ENCODE peak calls at places on chromosomes 16 and 17, in eight cellular contexts. F, W, U, M, O, E, N and R are unnamed samples.

GRCh38 chr16:66911112-66911511 is 7.6 kb downstream of the CDH16 start:
- DNase-seq in W (no peak), N (no peak), U (no peak), O (no peak), M (no peak), F (no peak), E (no peak), R (no peak)

GRCh38 chr17:61405047-61405685 is 5.5 kb downstream of the TBX2 start:
- DNase-seq in W (no peak), O (no peak), U (no peak), N (no peak), M (peak; percentile 70), E (no peak), F (peak; percentile 41), R (no peak)

GRCh38 chr17:45221997-45222272 is 250 bp downstream of the FMNL1 start:
- DNase-seq in O (no peak), W (no peak), F (no peak), E (no peak), M (no peak), N (no peak), U (no peak), R (no peak)

GRCh38 chr16:11852092-11852809 is 909 bp upstream of the RSL1D1 start:
- DNase-seq in U (peak; percentile 43), O (no peak), F (peak; percentile 37), E (no peak), N (no peak), W (peak; percentile 25), M (no peak), R (no peak)

GRCh38 chr17:58756246-58757161 is 850 bp downstream of the PPM1E start:
- DNase-seq in E (no peak), O (no peak), N (no peak), F (no peak), M (no peak), U (peak; percentile 14), W (no peak), R (no peak)

GRCh38 chr16:12679660-12680272 is 123.9 kb downstream of the CPPED1 start:
- DNase-seq in W (peak; percentile 8), F (peak; percentile 24), E (no peak), U (no peak), M (no peak), O (no peak), N (peak; percentile 58), R (no peak)

GRCh38 chr16:72796222-72796621 is 251.7 kb downstream of the ZFHX3 start:
- DNase-seq in N (no peak), M (no peak), W (no peak), F (no peak), E (no peak), U (no peak), O (no peak), R (no peak)

GRCh38 chr17:35890774-35891155 is 10.6 kb upstream of the CCL5 start:
- DNase-seq in O (no peak), W (no peak), M (no peak), F (no peak), U (no peak), N (no peak), E (no peak), R (no peak)

GRCh38 chr17:9098242-9098641 is 76.9 kb downstream of the NTN1 start:
- DNase-seq in E (no peak), U (no peak), M (peak; percentile 33), F (no peak), W (no peak), N (no peak), O (no peak), R (no peak)

GRCh38 chr17:10733666-10734065 is 3.8 kb upstream of the TMEM220 start:
- DNase-seq in W (no peak), E (no peak), F (no peak), M (no peak), N (no peak), U (no peak), O (no peak), R (no peak)

GRCh38 chr16:28534542-28535373 is 4.0 kb downstream of the NUPR1 start:
- DNase-seq in U (peak; percentile 80), N (no peak), M (peak; percentile 84), E (peak; percentile 31), W (peak; percentile 89), F (no peak), O (no peak), R (peak; percentile 61)

GRCh38 chr17:48219605-48220004 is 112.0 kb downstream of the SNX11 start:
- DNase-seq in W (no peak), M (no peak), U (no peak), E (no peak), F (no peak), N (no peak), O (no peak), R (no peak)

GRCh38 chr17:79340771-79341528 is 266.3 kb downstream of the ENGASE start:
- DNase-seq in M (no peak), F (no peak), N (no peak), U (no peak), O (no peak), W (no peak), E (peak; percentile 4), R (no peak)
- H3K4me3 ChIP-seq in M (no peak overlapping the region), F (no peak overlapping the region), N (no peak overlapping the region), U (no peak overlapping the region), O (no peak overlapping the region), W (no peak overlapping the region), E (no peak overlapping the region), R (no peak overlapping the region)

GRCh38 chr16:58026139-58026704 is 668 bp downstream of the MMP15 start:
- DNase-seq in W (peak; percentile 45), U (peak; percentile 64), E (no peak), M (no peak), N (peak; percentile 9), F (peak; percentile 17), O (no peak), R (no peak)

GRCh38 chr16:58025351-58026138 is at the start of gene MMP15:
- DNase-seq in N (peak; percentile 28), U (peak; percentile 70), O (no peak), M (peak; percentile 74), W (peak; percentile 58), F (peak; percentile 50), E (no peak), R (no peak)

GRCh38 chr16:58027341-58028167 is 2.0 kb downstream of the MMP15 start:
- DNase-seq in F (no peak), N (no peak), W (no peak), M (no peak), U (peak; percentile 34), E (no peak), O (no peak), R (no peak)

GRCh38 chr16:58028168-58028455 is 2.6 kb downstream of the MMP15 start:
- DNase-seq in N (no peak), F (no peak), M (no peak), U (no peak), E (no peak), O (no peak), W (no peak), R (no peak)

GRCh38 chr16:58026705-58027340 is 1.3 kb downstream of the MMP15 start:
- DNase-seq in W (no peak), O (no peak), E (no peak), M (no peak), U (no peak), N (no peak), F (no peak), R (no peak)
- TF ChIP-seq CTCF in W (no peak), O (no peak), E (no peak), M (no peak), U (no peak), N (no peak), F (no peak), R (no peak)

DNA sequence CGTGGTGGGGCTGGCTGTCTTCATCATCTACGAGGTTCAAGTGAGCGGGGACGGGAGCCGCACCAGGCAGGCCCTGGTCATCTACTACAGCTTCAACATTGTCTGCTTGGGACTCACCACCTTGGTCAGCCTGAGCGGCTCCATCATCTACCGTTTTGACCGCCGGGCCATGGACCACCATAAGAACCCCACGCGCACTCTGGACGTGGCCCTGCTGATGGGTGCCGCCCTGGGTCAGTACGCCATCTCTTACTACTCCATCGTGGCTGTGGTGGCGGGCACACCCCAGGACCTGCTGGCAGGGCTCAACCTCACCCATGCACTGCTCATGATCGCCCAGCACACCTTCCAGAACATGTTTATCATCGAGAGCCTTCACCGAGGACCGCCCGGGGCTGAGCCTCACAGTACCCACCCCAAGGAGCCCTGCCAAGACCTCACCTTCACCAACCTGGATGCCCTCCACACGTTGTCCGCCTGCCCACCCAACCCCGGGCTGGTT is 5.1 kb upstream of the OTOP3 start:
- DNase-seq in U (no peak), W (no peak), E (no peak), M (no peak), O (no peak), F (no peak), N (no peak), R (no peak)
- H3K4me3 ChIP-seq in U (no peak overlapping the region), W (no peak overlapping the region), E (no peak overlapping the region), M (no peak overlapping the region), O (no peak overlapping the region), F (no peak overlapping the region), N (no peak overlapping the region), R (no peak overlapping the region)

GRCh38 chr17:13939222-13939621 is 130.1 kb upstream of the COX10 start:
- DNase-seq in W (no peak), F (no peak), M (no peak), O (no peak), N (no peak), U (no peak), E (no peak), R (no peak)

GRCh38 chr17:13941781-13942180 is 127.5 kb upstream of the COX10 start:
- DNase-seq in N (no peak), F (no peak), M (no peak), U (no peak), W (no peak), O (no peak), E (no peak), R (no peak)

GRCh38 chr17:13947499-13947898 is 121.8 kb upstream of the COX10 start:
- DNase-seq in N (no peak), W (peak; percentile 18), O (no peak), E (no peak), U (no peak), F (no peak), M (no peak), R (no peak)

GRCh38 chr17:13940858-13941665 is 128.2 kb upstream of the COX10 start:
- DNase-seq in U (no peak), E (no peak), M (no peak), W (peak; percentile 17), N (peak; percentile 5), O (no peak), F (peak; percentile 32), R (no peak)

DNA sequence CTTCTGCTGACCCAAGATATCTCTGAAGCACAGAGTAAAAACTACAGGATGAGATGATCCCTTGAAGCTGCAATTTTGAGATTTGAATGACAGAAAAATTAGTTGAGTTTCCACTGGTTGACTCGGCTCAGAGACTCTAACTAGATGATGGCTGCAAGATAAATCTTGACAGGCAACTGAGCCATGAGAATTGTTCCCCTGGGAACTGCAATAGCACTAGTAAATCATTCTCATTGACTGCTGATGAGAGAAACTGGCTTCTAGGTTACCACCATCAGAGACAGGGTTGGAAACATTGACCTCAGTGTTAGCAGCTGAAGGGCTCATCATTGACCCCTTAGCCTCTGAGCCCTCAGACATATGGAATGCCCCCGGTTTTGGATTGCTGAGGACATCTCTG is 125.4 kb upstream of the COX10 start:
- DNase-seq in E (no peak), M (no peak), F (no peak), N (no peak), U (no peak), W (no peak), O (no peak), R (no peak)
- TF ChIP-seq CTCF in E (no peak), M (no peak), F (no peak), N (no peak), U (no peak), W (no peak), O (no peak), R (no peak)